ENCODE peak calls at places on chromosome 22, in five cellular contexts. One of them, this sample, is unnamed.

GRCh38 chr22:43467171-43467570 is 55.4 kb downstream of the MPPED1 start:
- DNase-seq in stimulated activated naive CD8-positive, alpha-beta T cell treated with anti-CD3 and anti-CD28 coated beads, Interleukin-15, Interleukin-2, amounts not matched to agents 100 U/mL and 50 U/mL, for 24 hours: no peak
- DNase-seq in IMR-90: no peak
- DNase-seq in M059J: peak
- DNase-seq in stimulated activated CD4-positive, alpha-beta T cell treated with anti-CD3 and anti-CD28 coated beads, Interleukin-12 subunit alpha, Interleukin-12 subunit beta, amount 100 ng/mL, for 4 hours: no peak
- DNase-seq in this sample: no peak

GRCh38 chr22:22884010-22884887 is 3.4 kb upstream of the IGLL5 start:
- DNase-seq in M059J: peak
- DNase-seq in stimulated activated CD4-positive, alpha-beta T cell treated with anti-CD3 and anti-CD28 coated beads, Interleukin-12 subunit alpha, Interleukin-12 subunit beta, amount 100 ng/mL, for 4 hours: peak
- DNase-seq in IMR-90: peak
- DNase-seq in stimulated activated naive CD8-positive, alpha-beta T cell treated with anti-CD3 and anti-CD28 coated beads, Interleukin-15, Interleukin-2, amounts not matched to agents 100 U/mL and 50 U/mL, for 24 hours: peak
- DNase-seq in this sample: peak

GRCh38 chr22:26364066-26365015 is 64.7 kb upstream of the ASPHD2 start:
- DNase-seq in M059J: peak
- DNase-seq in stimulated activated naive CD8-positive, alpha-beta T cell treated with anti-CD3 and anti-CD28 coated beads, Interleukin-15, Interleukin-2, amounts not matched to agents 100 U/mL and 50 U/mL, for 24 hours: peak
- DNase-seq in IMR-90: peak
- DNase-seq in stimulated activated CD4-positive, alpha-beta T cell treated with anti-CD3 and anti-CD28 coated beads, Interleukin-12 subunit alpha, Interleukin-12 subunit beta, amount 100 ng/mL, for 4 hours: peak
- DNase-seq in this sample: peak

GRCh38 chr22:48961705-48962104 is 866.0 kb downstream of the BRD1 start:
- DNase-seq in stimulated activated CD4-positive, alpha-beta T cell treated with anti-CD3 and anti-CD28 coated beads, Interleukin-12 subunit alpha, Interleukin-12 subunit beta, amount 100 ng/mL, for 4 hours: no peak
- DNase-seq in M059J: no peak
- DNase-seq in stimulated activated naive CD8-positive, alpha-beta T cell treated with anti-CD3 and anti-CD28 coated beads, Interleukin-15, Interleukin-2, amounts not matched to agents 100 U/mL and 50 U/mL, for 24 hours: no peak
- DNase-seq in IMR-90: no peak
- DNase-seq in this sample: no peak

GRCh38 chr22:50398698-50399648 is 55.8 kb downstream of the PPP6R2 start:
- DNase-seq in stimulated activated CD4-positive, alpha-beta T cell treated with anti-CD3 and anti-CD28 coated beads, Interleukin-12 subunit alpha, Interleukin-12 subunit beta, amount 100 ng/mL, for 4 hours: no peak
- DNase-seq in stimulated activated naive CD8-positive, alpha-beta T cell treated with anti-CD3 and anti-CD28 coated beads, Interleukin-15, Interleukin-2, amounts not matched to agents 100 U/mL and 50 U/mL, for 24 hours: no peak
- DNase-seq in IMR-90: no peak
- DNase-seq in M059J: no peak
- DNase-seq in this sample: no peak

GRCh38 chr22:35638408-35638807 is 9.8 kb upstream of the APOL6 start:
- DNase-seq in stimulated activated CD4-positive, alpha-beta T cell treated with anti-CD3 and anti-CD28 coated beads, Interleukin-12 subunit alpha, Interleukin-12 subunit beta, amount 100 ng/mL, for 4 hours: no peak
- DNase-seq in IMR-90: peak
- DNase-seq in stimulated activated naive CD8-positive, alpha-beta T cell treated with anti-CD3 and anti-CD28 coated beads, Interleukin-15, Interleukin-2, amounts not matched to agents 100 U/mL and 50 U/mL, for 24 hours: no peak
- DNase-seq in M059J: peak
- DNase-seq in this sample: peak

GRCh38 chr22:43628253-43628649 is 183.9 kb downstream of the EFCAB6 start:
- DNase-seq in M059J: no peak
- DNase-seq in stimulated activated CD4-positive, alpha-beta T cell treated with anti-CD3 and anti-CD28 coated beads, Interleukin-12 subunit alpha, Interleukin-12 subunit beta, amount 100 ng/mL, for 4 hours: no peak
- DNase-seq in stimulated activated naive CD8-positive, alpha-beta T cell treated with anti-CD3 and anti-CD28 coated beads, Interleukin-15, Interleukin-2, amounts not matched to agents 100 U/mL and 50 U/mL, for 24 hours: no peak
- DNase-seq in IMR-90: no peak
- DNase-seq in this sample: no peak

GRCh38 chr22:31343235-31344191 is 2.6 kb downstream of the PATZ1 start:
- DNase-seq in stimulated activated naive CD8-positive, alpha-beta T cell treated with anti-CD3 and anti-CD28 coated beads, Interleukin-15, Interleukin-2, amounts not matched to agents 100 U/mL and 50 U/mL, for 24 hours: peak
- DNase-seq in stimulated activated CD4-positive, alpha-beta T cell treated with anti-CD3 and anti-CD28 coated beads, Interleukin-12 subunit alpha, Interleukin-12 subunit beta, amount 100 ng/mL, for 4 hours: peak
- DNase-seq in M059J: no peak
- DNase-seq in IMR-90: peak
- DNase-seq in this sample: peak

GRCh38 chr22:46002757-46003270 is 25.9 kb upstream of the WNT7B start:
- DNase-seq in IMR-90: peak
- DNase-seq in stimulated activated naive CD8-positive, alpha-beta T cell treated with anti-CD3 and anti-CD28 coated beads, Interleukin-15, Interleukin-2, amounts not matched to agents 100 U/mL and 50 U/mL, for 24 hours: no peak
- DNase-seq in M059J: peak
- DNase-seq in stimulated activated CD4-positive, alpha-beta T cell treated with anti-CD3 and anti-CD28 coated beads, Interleukin-12 subunit alpha, Interleukin-12 subunit beta, amount 100 ng/mL, for 4 hours: no peak
- DNase-seq in this sample: peak

This sample was measured in ELR.